ENCODE peak calls at places on chromosomes 6 and 20, in five cellular contexts. I, V, H, C and M are unnamed samples.

GRCh38 chr6:117077300-117077699 is 188.1 kb upstream of the VGLL2 start:
- DNase-seq in I (no peak), V (no peak), H (no peak), C (no peak), M (no peak)

GRCh38 chr20:31717478-31717946 is 5.2 kb downstream of the BCL2L1 start:
- DNase-seq in H (no peak), I (no peak), V (no peak), C (no peak), M (no peak)

GRCh38 chr20:14444106-14444505 is 106.7 kb upstream of the FLRT3 start:
- DNase-seq in I (no peak), V (no peak), H (no peak), C (no peak), M (no peak)

GRCh38 chr20:62624325-62624690 is 18.0 kb upstream of the SLCO4A1 start:
- DNase-seq in C (no peak), H (peak; percentile 42), V (peak; percentile 93), I (no peak), M (no peak)

GRCh38 chr6:166738361-166738760 is 111.3 kb upstream of the RPS6KA2 start:
- DNase-seq in C (no peak), V (no peak), I (no peak), H (no peak), M (no peak)

GRCh38 chr20:60172306-60172984 is 214.2 kb downstream of the CDH26 start:
- DNase-seq in V (no peak), I (no peak), C (no peak), H (no peak), M (no peak)

GRCh38 chr20:13430346-13431002 is 208.3 kb downstream of the TASP1 start:
- DNase-seq in V (no peak), C (no peak), H (no peak), I (no peak), M (no peak)

GRCh38 chr20:41224281-41224680 is 86.9 kb downstream of the PLCG1 start:
- DNase-seq in I (no peak), V (no peak), H (peak; percentile 15), C (no peak), M (no peak)

GRCh38 chr6:42898891-42899361 is 16.9 kb upstream of the PTCRA start:
- DNase-seq in H (peak; percentile 65), I (peak; percentile 77), C (peak; percentile 62), V (peak; percentile 82), M (peak; percentile 51)

GRCh38 chr6:82251942-82252341 is 4.4 kb upstream of the IBTK start:
- DNase-seq in V (no peak), C (no peak), I (no peak), H (peak; percentile 65), M (no peak)

GRCh38 chr6:12369781-12370262 is 79.7 kb downstream of the EDN1 start:
- DNase-seq in I (no peak), V (peak; percentile 78), C (no peak), H (no peak), M (no peak)

GRCh38 chr20:50210066-50210619 is 19.5 kb downstream of the CEBPB start:
- DNase-seq in C (no peak), I (no peak), V (no peak), H (no peak), M (no peak)

GRCh38 chr6:156102129-156102528 is 646.5 kb upstream of the NOX3 start:
- DNase-seq in H (peak; percentile 36), C (no peak), V (no peak), I (no peak), M (no peak)

GRCh38 chr20:41029150-41029872 is 689 bp downstream of the TOP1 start:
- DNase-seq in V (peak; percentile 91), H (peak; percentile 37), I (peak; percentile 53), C (no peak), M (no peak)

GRCh38 chr20:58719258-58719657 is 26.7 kb downstream of the NPEPL1 start:
- DNase-seq in H (no peak), C (no peak), I (peak; percentile 2), V (peak; percentile 55), M (no peak)

GRCh38 chr6:127192911-127193503 is 73.7 kb upstream of the RNF146 start:
- DNase-seq in V (no peak), C (peak; percentile 60), H (peak; percentile 56), I (no peak), M (no peak)

GRCh38 chr20:50967621-50968020 is 9.0 kb downstream of the MOCS3 start:
- DNase-seq in C (no peak), V (no peak), I (no peak), H (no peak), M (no peak)

GRCh38 chr6:52990342-52990741 is 4.7 kb downstream of the GSTA4 start:
- DNase-seq in H (no peak), I (no peak), V (no peak), C (no peak), M (no peak)

GRCh38 chr20:45965169-45966002 is 6.6 kb downstream of the ZNF335 start:
- DNase-seq in V (peak; percentile 70), C (no peak), I (no peak), H (no peak), M (no peak)

GRCh38 chr6:90545450-90545849 is 41.4 kb downstream of the MAP3K7 start:
- DNase-seq in C (no peak), I (no peak), V (no peak), H (no peak), M (no peak)

GRCh38 chr20:9483131-9483530 is 31.3 kb upstream of the LAMP5 start:
- DNase-seq in H (no peak), V (no peak), C (no peak), I (no peak), M (no peak)

GRCh38 chr6:119348308-119349040 is 1.1 kb downstream of the MAN1A1 start:
- DNase-seq in C (no peak), I (peak; percentile 45), H (no peak), V (peak; percentile 90), M (no peak)

GRCh38 chr6:52840763-52841585 is at the start of gene GSTA5:
- DNase-seq in I (no peak), C (no peak), H (no peak), V (no peak), M (no peak)

GRCh38 chr6:35016417-35017221 is 124.5 kb downstream of the TCP11 start:
- DNase-seq in I (no peak), H (no peak), C (peak; percentile 49), V (no peak), M (no peak)

GRCh38 chr6:163773646-163774045 is 359.1 kb downstream of the QKI start:
- DNase-seq in C (no peak), H (no peak), I (no peak), V (no peak), M (no peak)

GRCh38 chr6:387293-387694 is 4.3 kb upstream of the IRF4 start:
- DNase-seq in H (no peak), C (peak; percentile 65), V (no peak), I (no peak), M (no peak)

GRCh38 chr20:59994697-59995122 is 36.5 kb downstream of the CDH26 start:
- DNase-seq in C (no peak), H (peak; percentile 46), I (peak; percentile 63), V (no peak), M (no peak)

GRCh38 chr20:32149566-32150170 is 40.2 kb downstream of the TM9SF4 start:
- DNase-seq in I (no peak), V (peak; percentile 46), C (no peak), H (no peak), M (no peak)

GRCh38 chr20:43941476-43942212 is 27.0 kb downstream of the TOX2 start:
- DNase-seq in C (no peak), I (no peak), V (no peak), H (peak; percentile 74), M (peak; percentile 54)